ENCODE peak calls at places on chromosomes 12 and 14, in five cellular contexts. X is esophagus muscularis mucosa, Z is sigmoid colon, I is stomach, K is uterus. W is an unnamed sample.

GRCh38 chr12:16880864-16881285 is 274.9 kb upstream of the LMO3 start:
- DNase-seq in X (no peak), Z (no peak), I (peak), K (no peak), W (no peak)

GRCh38 chr12:89040146-89040964 is 311.9 kb downstream of the DUSP6 start:
- DNase-seq in X (no peak), Z (no peak), I (peak), K (no peak), W (no peak)

GRCh38 chr14:65419593-65420252 is 7.2 kb downstream of the FUT8 start:
- DNase-seq in X (no peak), Z (no peak), I (no peak), K (no peak), W (no peak)

GRCh38 chr14:26204362-26204953 is 393.4 kb downstream of the NOVA1 start:
- DNase-seq in X (no peak), Z (no peak), I (no peak), K (no peak), W (no peak)

GRCh38 chr12:47407730-47408129 is 298.1 kb downstream of the RPAP3 start:
- DNase-seq in X (no peak), Z (no peak), I (no peak), K (no peak), W (no peak)

GRCh38 chr12:8860165-8860961 is 37.9 kb downstream of the A2ML1 start:
- DNase-seq in X (no peak), Z (no peak), I (peak), K (peak), W (peak)

GRCh38 chr12:108850854-108851573 is 6.4 kb downstream of the SSH1 start:
- DNase-seq in X (no peak), Z (peak), I (no peak), K (peak), W (no peak)

GRCh38 chr14:38339704-38340103 is 83.8 kb upstream of the CLEC14A start:
- DNase-seq in X (no peak), Z (no peak), I (no peak), K (no peak), W (no peak)

GRCh38 chr14:34498684-34499412 is 36.8 kb upstream of the SPTSSA start:
- DNase-seq in X (no peak), Z (no peak), I (peak), K (no peak), W (no peak)

GRCh38 chr12:49327368-49327767 is 4.3 kb downstream of the TROAP start:
- DNase-seq in X (no peak), Z (peak), I (no peak), K (no peak), W (no peak)

GRCh38 chr12:49322367-49322707 is 718 bp upstream of the TROAP start:
- DNase-seq in X (no peak), Z (no peak), I (no peak), K (no peak), W (no peak)

GRCh38 chr12:49323524-49324097 is 556 bp downstream of the TROAP start:
- DNase-seq in X (no peak), Z (peak), I (no peak), K (no peak), W (no peak)

GRCh38 chr12:49325606-49326005 is 2.6 kb downstream of the TROAP start:
- DNase-seq in X (no peak), Z (peak), I (peak), K (no peak), W (no peak)

GRCh38 chr12:49322708-49323523 is at the start of gene TROAP:
- DNase-seq in X (peak), Z (peak), I (peak), K (peak), W (peak)
- TF ChIP-seq POLR2A in X (no peak), Z (peak), I (no peak), K (peak), W (peak)

GRCh38 chr12:65867428-65867827 is 43.1 kb downstream of the HMGA2 start:
- DNase-seq in X (no peak), Z (no peak), I (no peak), K (no peak), W (no peak)

GRCh38 chr12:65868878-65869277 is 44.6 kb downstream of the HMGA2 start:
- DNase-seq in X (no peak), Z (no peak), I (no peak), K (no peak), W (no peak)

GRCh38 chr12:65871865-65872645 is 47.8 kb downstream of the HMGA2 start:
- DNase-seq in X (no peak), Z (no peak), I (no peak), K (no peak), W (no peak)

GRCh38 chr12:65868133-65868705 is 43.9 kb downstream of the HMGA2 start:
- DNase-seq in X (no peak), Z (no peak), I (no peak), K (no peak), W (peak)
- H3K27ac ChIP-seq in X (no peak), Z (no peak), I (no peak), K (no peak), W (no peak)

GRCh38 chr12:49273726-49274395 is 9.0 kb downstream of the TUBA1C start:
- DNase-seq in X (no peak), Z (no peak), I (no peak), K (no peak), W (no peak)
- TF ChIP-seq POLR2A in X (no peak), Z (no peak), I (no peak), K (no peak), W (no peak)

GRCh38 chr12:52552681-52553195 is at the start of gene KRT71:
- DNase-seq in X (no peak), Z (no peak), I (no peak), K (no peak), W (no peak)

GRCh38 chr12:52557481-52557880 is 4.5 kb upstream of the KRT71 start:
- DNase-seq in X (no peak), Z (no peak), I (no peak), K (no peak), W (no peak)

GRCh38 chr12:52551466-52551865 is 1.5 kb downstream of the KRT71 start:
- DNase-seq in X (no peak), Z (no peak), I (no peak), K (no peak), W (no peak)

GRCh38 chr12:52555577-52555976 is 2.6 kb upstream of the KRT71 start:
- DNase-seq in X (no peak), Z (no peak), I (no peak), K (no peak), W (no peak)

DNA sequence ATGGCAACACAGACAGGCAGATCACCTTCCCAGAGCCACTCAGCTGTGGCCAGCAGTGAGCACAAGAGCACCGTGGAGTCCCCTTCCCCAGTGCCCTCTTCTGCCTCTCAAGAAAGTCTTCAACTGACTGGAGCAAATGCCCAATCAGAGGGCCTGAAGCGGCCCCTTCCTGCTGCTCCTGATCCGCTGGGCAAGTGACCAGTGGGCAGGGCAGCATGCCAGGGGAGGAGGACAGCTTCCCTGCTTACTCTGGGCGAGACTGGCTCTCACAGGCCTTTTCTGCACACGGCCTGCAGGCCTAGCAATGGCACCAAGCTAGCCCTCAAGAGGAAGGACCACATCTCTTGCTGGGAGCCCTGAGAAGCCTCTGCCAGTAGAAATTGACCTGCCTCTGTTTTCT is 890 bp downstream of the KRT71 start:
- DNase-seq in X (no peak), Z (no peak), I (no peak), K (no peak), W (no peak)
- H3K27ac ChIP-seq in X (no peak), Z (no peak), I (no peak), K (no peak), W (no peak)

GRCh38 chr14:75986439-75986765 is 839 bp downstream of the IFT43 start:
- DNase-seq in X (no peak), Z (no peak), I (no peak), K (no peak), W (no peak)

GRCh38 chr14:75982724-75983358 is 1.0 kb upstream of the TGFB3 start:
- DNase-seq in X (peak), Z (peak), I (no peak), K (peak), W (peak)

GRCh38 chr14:75987201-75987970 is 1.8 kb downstream of the IFT43 start:
- DNase-seq in X (no peak), Z (no peak), I (no peak), K (no peak), W (no peak)

GRCh38 chr14:75984674-75985073 is 889 bp upstream of the IFT43 start:
- DNase-seq in X (no peak), Z (no peak), I (no peak), K (no peak), W (no peak)

GRCh38 chr14:75985618-75986438 is at the start of gene IFT43:
- DNase-seq in X (peak), Z (peak), I (peak), K (peak), W (peak)
- TF ChIP-seq POLR2A in X (peak), Z (no peak), I (no peak), K (peak), W (peak)

DNA sequence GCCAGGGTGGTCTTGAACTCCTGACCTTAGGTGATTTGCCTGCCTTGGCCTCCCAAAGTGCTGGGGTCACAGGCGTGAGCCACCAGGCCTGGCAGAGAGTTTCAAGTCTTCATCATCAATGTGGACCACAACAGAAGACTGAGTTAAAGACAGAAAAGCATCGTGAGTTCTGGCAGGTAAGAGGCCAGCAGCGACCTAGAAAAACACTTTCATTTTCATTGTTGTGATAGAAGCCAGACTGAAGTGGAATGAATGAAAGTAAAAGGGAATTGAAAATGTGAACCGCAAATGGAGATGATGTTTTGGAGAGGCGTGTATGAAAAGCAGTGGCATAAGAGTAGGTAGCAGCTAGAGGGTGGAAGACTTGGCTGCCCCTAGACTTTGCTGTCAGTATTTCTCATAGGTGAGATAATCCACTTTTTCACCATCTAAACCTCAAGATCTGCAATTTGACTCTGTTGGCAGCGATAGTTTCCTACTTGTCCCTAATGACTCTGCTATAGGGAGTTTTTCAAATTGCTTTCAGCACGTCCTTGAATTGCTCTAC is 47.1 kb upstream of the PLEKHA5 start:
- DNase-seq in X (no peak), Z (no peak), I (no peak), K (no peak), W (no peak)
- H3K27ac ChIP-seq in X (no peak), Z (no peak), I (no peak), K (no peak), W (no peak)

GRCh38 chr14:105840266-105841021 is 314.1 kb downstream of the TMEM121 start:
- DNase-seq in X (no peak), Z (peak), I (no peak), K (no peak), W (no peak)

GRCh38 chr14:105842105-105842504 is 315.7 kb downstream of the TMEM121 start:
- DNase-seq in X (no peak), Z (no peak), I (no peak), K (no peak), W (no peak)

GRCh38 chr14:105839425-105840265 is 313.3 kb downstream of the TMEM121 start:
- DNase-seq in X (no peak), Z (peak), I (no peak), K (no peak), W (no peak)

GRCh38 chr14:105843444-105844046 is 317.2 kb downstream of the TMEM121 start:
- DNase-seq in X (no peak), Z (no peak), I (no peak), K (no peak), W (no peak)

GRCh38 chr14:105841022-105842009 is 314.9 kb downstream of the TMEM121 start:
- DNase-seq in X (no peak), Z (no peak), I (no peak), K (no peak), W (no peak)
- TF ChIP-seq POLR2A in X (no peak), Z (no peak), I (no peak), K (no peak), W (no peak)

GRCh38 chr14:70897475-70897874 is 9.8 kb upstream of the PCNX1 start:
- DNase-seq in X (no peak), Z (no peak), I (no peak), K (no peak), W (no peak)
- H3K27ac ChIP-seq in X (peak), Z (peak), I (no peak), K (peak), W (no peak)

DNA sequence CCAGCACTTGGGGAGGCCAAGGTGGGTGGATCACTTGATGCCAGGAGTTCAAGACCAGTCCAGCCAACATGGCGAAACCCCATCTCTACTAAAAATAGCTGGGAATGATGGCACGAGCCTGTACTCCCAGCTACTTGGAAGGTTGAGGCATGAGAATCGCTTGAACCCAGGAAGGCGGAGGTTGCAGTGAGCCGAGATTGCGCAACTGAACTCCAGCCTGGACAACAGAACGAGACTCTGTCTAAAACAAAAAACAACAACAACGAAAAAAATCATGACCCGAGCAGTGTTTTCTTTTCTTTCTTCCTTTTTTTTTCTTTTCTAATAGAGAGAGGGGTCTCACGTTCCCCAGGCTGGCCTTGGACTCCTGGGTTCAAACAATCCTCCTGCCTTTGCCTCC is 3.5 kb upstream of the CSRNP2 start:
- DNase-seq in X (no peak), Z (no peak), I (no peak), K (no peak), W (no peak)
- TF ChIP-seq POLR2A in X (no peak), Z (no peak), I (no peak), K (no peak), W (no peak)

W was measured in gastrocnemius medialis.